ENCODE peak calls at places on chromosomes 16 and 17, in nine cellular contexts. One of them, this sample, is unnamed.

GRCh38 chr16:55042556-55043432 is 112.1 kb downstream of the IRX5 start:
- DNase-seq in NCI-H1105 treated with DMSO at 0.1 percent for 48 hours: no peak
- DNase-seq in NCI-H187: no peak
- DNase-seq in AG09319: no peak
- DNase-seq in Right ventricle myocardium inferior: no peak
- DNase-seq in MCF 10A: no peak
- DNase-seq in AG10803: no peak
- DNase-seq in NT2/D1: no peak
- DNase-seq in skeletal muscle cell: no peak
- DNase-seq in this sample: no peak

GRCh38 chr17:78766743-78767294 is 15.3 kb downstream of the CYTH1 start:
- DNase-seq in AG09319: no peak
- DNase-seq in Right ventricle myocardium inferior: no peak
- DNase-seq in NT2/D1: no peak
- DNase-seq in NCI-H187: no peak
- DNase-seq in NCI-H1105 treated with DMSO at 0.1 percent for 48 hours: no peak
- DNase-seq in skeletal muscle cell: no peak
- DNase-seq in AG10803: no peak
- DNase-seq in MCF 10A: no peak
- DNase-seq in this sample: no peak

GRCh38 chr17:83083368-83084201 is 4.2 kb downstream of the METRNL start:
- DNase-seq in skeletal muscle cell: peak
- DNase-seq in NT2/D1: peak
- DNase-seq in AG09319: peak
- DNase-seq in AG10803: peak
- DNase-seq in NCI-H187: no peak
- DNase-seq in MCF 10A: peak
- DNase-seq in Right ventricle myocardium inferior: no peak
- DNase-seq in NCI-H1105 treated with DMSO at 0.1 percent for 48 hours: no peak
- DNase-seq in this sample: peak

GRCh38 chr17:12512712-12513355 is 152.9 kb upstream of the MYOCD start:
- DNase-seq in MCF 10A: no peak
- DNase-seq in AG09319: no peak
- DNase-seq in NT2/D1: no peak
- DNase-seq in NCI-H187: no peak
- DNase-seq in NCI-H1105 treated with DMSO at 0.1 percent for 48 hours: no peak
- DNase-seq in skeletal muscle cell: no peak
- DNase-seq in Right ventricle myocardium inferior: no peak
- DNase-seq in AG10803: peak
- DNase-seq in this sample: no peak

GRCh38 chr16:76052725-76053124 is 224.5 kb upstream of the CNTNAP4 start:
- DNase-seq in Right ventricle myocardium inferior: no peak
- DNase-seq in skeletal muscle cell: no peak
- DNase-seq in AG10803: no peak
- DNase-seq in NCI-H1105 treated with DMSO at 0.1 percent for 48 hours: no peak
- DNase-seq in NT2/D1: no peak
- DNase-seq in NCI-H187: no peak
- DNase-seq in AG09319: no peak
- DNase-seq in MCF 10A: no peak
- DNase-seq in this sample: no peak

GRCh38 chr17:80347536-80347935 is 67.4 kb upstream of the ENDOV start:
- DNase-seq in skeletal muscle cell: no peak
- DNase-seq in NT2/D1: no peak
- DNase-seq in Right ventricle myocardium inferior: no peak
- DNase-seq in AG09319: no peak
- DNase-seq in AG10803: no peak
- DNase-seq in NCI-H187: no peak
- DNase-seq in MCF 10A: no peak
- DNase-seq in NCI-H1105 treated with DMSO at 0.1 percent for 48 hours: no peak
- DNase-seq in this sample: no peak

GRCh38 chr16:50509521-50510341 is 38.5 kb upstream of the NKD1 start:
- DNase-seq in AG09319: no peak
- DNase-seq in NCI-H1105 treated with DMSO at 0.1 percent for 48 hours: peak
- DNase-seq in MCF 10A: peak
- DNase-seq in AG10803: peak
- DNase-seq in Right ventricle myocardium inferior: no peak
- DNase-seq in NCI-H187: no peak
- DNase-seq in skeletal muscle cell: no peak
- DNase-seq in NT2/D1: peak
- DNase-seq in this sample: no peak

GRCh38 chr16:71771571-71771970 is 37.1 kb downstream of the AP1G1 start:
- DNase-seq in AG09319: no peak
- DNase-seq in NCI-H1105 treated with DMSO at 0.1 percent for 48 hours: no peak
- DNase-seq in NT2/D1: no peak
- DNase-seq in MCF 10A: no peak
- DNase-seq in NCI-H187: no peak
- DNase-seq in Right ventricle myocardium inferior: no peak
- DNase-seq in AG10803: no peak
- DNase-seq in skeletal muscle cell: no peak
- DNase-seq in this sample: no peak

GRCh38 chr17:78414178-78415162 is 36.0 kb downstream of the PGS1 start:
- DNase-seq in Right ventricle myocardium inferior: no peak
- DNase-seq in NT2/D1: no peak
- DNase-seq in NCI-H187: no peak
- DNase-seq in AG10803: no peak
- DNase-seq in skeletal muscle cell: no peak
- DNase-seq in MCF 10A: no peak
- DNase-seq in NCI-H1105 treated with DMSO at 0.1 percent for 48 hours: no peak
- DNase-seq in AG09319: no peak
- DNase-seq in this sample: no peak

This sample was measured in NCI-H226.